ENCODE peak calls at places on chromosomes 7 and 10, in ten cellular contexts. C, F, X, H, A, K, I, O, Z and L are unnamed samples.

GRCh38 chr10:130010653-130011052 is 46.6 kb upstream of the EBF3 start:
- DNase-seq in Z (no peak), K (no peak), X (no peak), H (no peak), C (no peak), O (no peak), I (no peak), A (no peak), F (no peak), L (no peak)

GRCh38 chr7:5685192-5685591 is 96.3 kb downstream of the RNF216 start:
- DNase-seq in K (peak; percentile 48), A (no peak), Z (no peak), O (no peak), H (no peak), I (no peak), F (no peak), X (no peak), C (no peak), L (peak; percentile 50)

GRCh38 chr7:84914598-84914997 is 272.3 kb downstream of the SEMA3D start:
- DNase-seq in O (no peak), X (peak; percentile 15), F (no peak), Z (no peak), H (no peak), I (no peak), A (no peak), K (no peak), C (peak; percentile 14), L (peak; percentile 4)

GRCh38 chr7:21338728-21339164 is 89.1 kb upstream of the SP4 start:
- DNase-seq in X (no peak), F (no peak), A (peak; percentile 24), K (no peak), Z (peak; percentile 2), H (no peak), I (no peak), C (peak; percentile 25), O (peak; percentile 83), L (no peak)

GRCh38 chr7:80324032-80324431 is 187.8 kb downstream of the GNAT3 start:
- DNase-seq in Z (no peak), F (no peak), K (peak; percentile 70), C (peak; percentile 93), A (no peak), H (peak; percentile 89), X (no peak), I (peak; percentile 98), O (no peak), L (no peak)

GRCh38 chr7:151518105-151518780 is 1.5 kb downstream of the RHEB start:
- DNase-seq in H (peak; percentile 60), A (peak; percentile 41), F (peak; percentile 64), C (peak; percentile 60), X (peak; percentile 64), Z (peak; percentile 30), K (peak; percentile 37), I (peak; percentile 78), O (peak; percentile 69), L (peak; percentile 64)

GRCh38 chr10:62810131-62810530 is 5.6 kb downstream of the ADO start:
- DNase-seq in A (no peak), I (no peak), F (no peak), C (no peak), H (no peak), O (no peak), X (no peak), K (no peak), Z (no peak), L (no peak)

GRCh38 chr10:129841590-129841989 is 122.5 kb downstream of the EBF3 start:
- DNase-seq in I (no peak), F (no peak), X (no peak), K (no peak), Z (no peak), H (no peak), C (no peak), O (no peak), A (no peak), L (no peak)

GRCh38 chr10:124301736-124302135 is 117.0 kb downstream of the OAT start:
- DNase-seq in C (peak; percentile 46), X (no peak), A (no peak), O (no peak), Z (no peak), I (peak; percentile 32), K (no peak), F (no peak), H (no peak), L (no peak)

GRCh38 chr7:4268040-4268965 is 413.8 kb upstream of the FOXK1 start:
- DNase-seq in I (no peak), X (no peak), C (no peak), Z (no peak), A (no peak), K (no peak), O (no peak), H (no peak), F (no peak), L (no peak)

GRCh38 chr10:24929056-24929544 is 23.3 kb downstream of the PRTFDC1 start:
- DNase-seq in O (no peak), C (no peak), H (peak; percentile 14), A (no peak), Z (no peak), I (no peak), X (no peak), F (no peak), K (peak; percentile 84), L (no peak)

GRCh38 chr7:121032645-121033460 is 44.3 kb downstream of the CPED1 start:
- DNase-seq in O (no peak), K (no peak), H (no peak), F (no peak), Z (no peak), A (no peak), C (peak; percentile 39), I (peak; percentile 65), X (no peak), L (peak; percentile 61)

GRCh38 chr10:97999066-97999908 is 31.1 kb downstream of the CRTAC1 start:
- DNase-seq in Z (no peak), A (no peak), X (no peak), O (no peak), H (no peak), K (no peak), F (no peak), C (no peak), I (no peak), L (no peak)